ENCODE peak calls at places on chromosome 1, in five cellular contexts. T, N, V, O and U are unnamed samples.

GRCh38 chr1:73627723-73628122 is 570.3 kb downstream of the LRRIQ3 start:
- DNase-seq in T (no peak), N (no peak), V (no peak), O (no peak), U (no peak)

GRCh38 chr1:226628624-226629155 is 80.1 kb downstream of the STUM start:
- DNase-seq in T (no peak), N (no peak), V (no peak), O (no peak), U (no peak)

GRCh38 chr1:192809286-192810252 is 730 bp downstream of the RGS2 start:
- DNase-seq in T (peak), N (peak), V (peak), O (peak), U (no peak)

GRCh38 chr1:3884966-3885365 is 15.1 kb downstream of the C1orf174 start:
- DNase-seq in T (no peak), N (no peak), V (no peak), O (no peak), U (no peak)

GRCh38 chr1:63730211-63730610 is 43.6 kb upstream of the ROR1 start:
- DNase-seq in T (no peak), N (peak), V (no peak), O (no peak), U (no peak)

GRCh38 chr1:151831605-151832004 is at the start of gene RORC:
- DNase-seq in T (peak), N (no peak), V (no peak), O (no peak), U (no peak)

GRCh38 chr1:10897981-10898728 is 101.7 kb upstream of the CASZ1 start:
- DNase-seq in T (no peak), N (no peak), V (no peak), O (peak), U (no peak)

GRCh38 chr1:244068563-244068962 is 17.5 kb downstream of the ZBTB18 start:
- DNase-seq in T (no peak), N (no peak), V (no peak), O (no peak), U (no peak)

GRCh38 chr1:172477741-172478140 is 33.9 kb upstream of the PIGC start:
- DNase-seq in T (no peak), N (no peak), V (no peak), O (no peak), U (no peak)

GRCh38 chr1:51100264-51100880 is 1.7 kb upstream of the C1orf185 start:
- DNase-seq in T (no peak), N (no peak), V (no peak), O (no peak), U (no peak)

GRCh38 chr1:47738560-47739182 is 258.5 kb downstream of the TRABD2B start:
- DNase-seq in T (peak), N (peak), V (no peak), O (peak), U (no peak)

GRCh38 chr1:113660053-113660452 is 99.2 kb downstream of the PHTF1 start:
- DNase-seq in T (no peak), N (no peak), V (no peak), O (no peak), U (no peak)

GRCh38 chr1:241702436-241702835 is 50.4 kb downstream of the WDR64 start:
- DNase-seq in T (peak), N (peak), V (no peak), O (no peak), U (no peak)

GRCh38 chr1:194184402-194184801 is 998.0 kb upstream of the B3GALT2 start:
- DNase-seq in T (no peak), N (peak), V (no peak), O (no peak), U (no peak)

GRCh38 chr1:16076871-16077250 is 3.4 kb upstream of the FAM131C start:
- DNase-seq in T (peak), N (peak), V (no peak), O (no peak), U (no peak)

GRCh38 chr1:57403201-57403600 is 20.7 kb downstream of the DAB1 start:
- DNase-seq in T (no peak), N (no peak), V (no peak), O (no peak), U (no peak)

GRCh38 chr1:202998836-202999750 is 8.1 kb upstream of the TMEM183A start:
- DNase-seq in T (peak), N (peak), V (peak), O (peak), U (no peak)

GRCh38 chr1:11682287-11682771 is 1.4 kb upstream of the MAD2L2 start:
- DNase-seq in T (no peak), N (no peak), V (no peak), O (no peak), U (no peak)

GRCh38 chr1:47608296-47608875 is 170.5 kb downstream of the FOXD2 start:
- DNase-seq in T (no peak), N (no peak), V (no peak), O (no peak), U (no peak)

GRCh38 chr1:104617474-104617873 is 867.8 kb downstream of the AMY1C start:
- DNase-seq in T (no peak), N (no peak), V (no peak), O (no peak), U (no peak)

GRCh38 chr1:241926141-241926540 is 31.4 kb upstream of the BECN2 start:
- DNase-seq in T (no peak), N (no peak), V (no peak), O (no peak), U (no peak)

GRCh38 chr1:100606438-100606837 is 68.5 kb downstream of the GPR88 start:
- DNase-seq in T (peak), N (peak), V (no peak), O (no peak), U (no peak)

GRCh38 chr1:39892611-39893595 is 8.8 kb downstream of the MYCL start:
- DNase-seq in T (no peak), N (peak), V (no peak), O (no peak), U (no peak)

GRCh38 chr1:236795757-236796719 is 946 bp downstream of the MTR start:
- DNase-seq in T (no peak), N (no peak), V (peak), O (no peak), U (no peak)

GRCh38 chr1:19123837-19124236 is 86.2 kb downstream of the UBR4 start:
- DNase-seq in T (no peak), N (no peak), V (peak), O (no peak), U (no peak)

GRCh38 chr1:147840909-147841308 is 61.7 kb upstream of the GJA8 start:
- DNase-seq in T (no peak), N (peak), V (no peak), O (no peak), U (no peak)

GRCh38 chr1:100445565-100445964 is 92.4 kb upstream of the GPR88 start:
- DNase-seq in T (no peak), N (no peak), V (no peak), O (no peak), U (no peak)

GRCh38 chr1:186420923-186421322 is 40.0 kb downstream of the PDC start:
- DNase-seq in T (no peak), N (no peak), V (no peak), O (no peak), U (no peak)

GRCh38 chr1:97565886-97566285 is 354.9 kb downstream of the DPYD start:
- DNase-seq in T (no peak), N (no peak), V (no peak), O (no peak), U (no peak)

GRCh38 chr1:207052736-207053545 is at the start of gene PFKFB2:
- DNase-seq in T (peak), N (peak), V (peak), O (peak), U (peak)

GRCh38 chr1:43285269-43285986 is at the start of gene C1orf210:
- DNase-seq in T (no peak), N (no peak), V (no peak), O (no peak), U (no peak)

GRCh38 chr1:6690186-6690585 is 11.4 kb downstream of the DNAJC11 start:
- DNase-seq in T (no peak), N (no peak), V (no peak), O (no peak), U (no peak)

GRCh38 chr1:200075522-200075921 is 48.0 kb downstream of the NR5A2 start:
- DNase-seq in T (no peak), N (peak), V (no peak), O (no peak), U (no peak)

GRCh38 chr1:106975944-106976343 is 80.5 kb upstream of the PRMT6 start:
- DNase-seq in T (no peak), N (peak), V (no peak), O (no peak), U (no peak)

GRCh38 chr1:221576268-221576667 is 165.6 kb downstream of the DUSP10 start:
- DNase-seq in T (no peak), N (peak), V (no peak), O (no peak), U (no peak)